ENCODE peak calls at places on chromosomes 11 and 22, in four cellular contexts. H is CD4-positive, alpha-beta memory T cell; S is NCI-H1092; N is transverse colon. Y is an unnamed sample.

GRCh38 chr11:119615003-119615878 is 113.8 kb downstream of the NECTIN1 start:
- DNase-seq in H (no peak), N (no peak), S (no peak), Y (no peak)

GRCh38 chr11:86660011-86660595 is 12.3 kb downstream of the ME3 start:
- DNase-seq in N (no peak), S (no peak), H (no peak), Y (no peak)

GRCh38 chr11:73159981-73160777 is 18.1 kb upstream of the FCHSD2 start:
- DNase-seq in N (no peak), S (no peak), H (no peak), Y (no peak)

GRCh38 chr11:70914496-70914895 is 337.9 kb downstream of the SHANK2 start:
- DNase-seq in N (no peak), S (no peak), H (no peak), Y (no peak)

GRCh38 chr11:10784229-10785145 is 24.2 kb downstream of the EIF4G2 start:
- DNase-seq in N (no peak), H (no peak), S (peak), Y (no peak)

GRCh38 chr11:74347381-74347780 is 35.9 kb upstream of the P4HA3 start:
- DNase-seq in H (no peak), N (no peak), S (no peak), Y (no peak)

GRCh38 chr22:20458530-20459151 is 21.0 kb upstream of the SCARF2 start:
- DNase-seq in S (no peak), N (no peak), H (no peak), Y (no peak)

GRCh38 chr22:40593460-40594273 is 42.9 kb downstream of the MRTFA start:
- DNase-seq in S (no peak), H (no peak), N (no peak), Y (no peak)

GRCh38 chr11:107747622-107748021 is 35.8 kb upstream of the SLN start:
- DNase-seq in S (no peak), H (no peak), N (no peak), Y (no peak)

GRCh38 chr11:57434640-57435546 is 8.0 kb upstream of the SLC43A3 start:
- DNase-seq in H (no peak), S (no peak), N (no peak), Y (no peak)

GRCh38 chr11:2534957-2535672 is 90.3 kb downstream of the KCNQ1 start:
- DNase-seq in S (no peak), H (no peak), N (peak), Y (no peak)

GRCh38 chr11:2750601-2751522 is 51.1 kb upstream of the KCNQ1OT1 start:
- DNase-seq in N (peak), H (no peak), S (peak), Y (no peak)

GRCh38 chr11:65438257-65439151 is 15.9 kb downstream of the NEAT1 start:
- DNase-seq in S (no peak), N (no peak), H (no peak), Y (no peak)

GRCh38 chr11:40819230-40819629 is 640.2 kb downstream of the LRRC4C start:
- DNase-seq in H (no peak), N (no peak), S (no peak), Y (no peak)

GRCh38 chr11:43504316-43504950 is 145.7 kb downstream of the TTC17 start:
- DNase-seq in S (no peak), N (no peak), H (no peak), Y (no peak)

GRCh38 chr22:17647452-17647851 is 8.9 kb downstream of the BCL2L13 start:
- DNase-seq in N (no peak), S (no peak), H (no peak), Y (no peak)

GRCh38 chr22:44068422-44069191 is 44.5 kb downstream of the PARVB start:
- DNase-seq in S (no peak), N (peak), H (no peak), Y (peak)

GRCh38 chr11:64120951-64121569 is 44.9 kb downstream of the MACROD1 start:
- DNase-seq in H (no peak), S (no peak), N (no peak), Y (no peak)